ENCODE peak calls at places on chromosomes 11 and 22, in seven cellular contexts. E, P, G, V, N, Y and B are unnamed samples. For H3K4me1, the result is how much of the 10 kb centered on the place peaks cover.

GRCh38 chr11:28863422-28863821 is 755.2 kb downstream of the METTL15 start:
- DNase-seq in G (no peak), V (no peak), E (no peak), N (peak), P (no peak), Y (no peak), B (no peak)

GRCh38 chr11:132559371-132560036 is 972.8 kb downstream of the OPCML start:
- DNase-seq in E (no peak), V (no peak), P (no peak), G (no peak), N (no peak), Y (peak), B (no peak)

GRCh38 chr22:33248927-33249326 is 190.7 kb upstream of the SYN3 start:
- DNase-seq in N (no peak), Y (no peak), G (no peak), E (no peak), V (no peak), P (no peak), B (no peak)

GRCh38 chr11:128482512-128483191 is 104.7 kb downstream of the ETS1 start:
- DNase-seq in P (peak), G (no peak), N (no peak), E (peak), V (peak), Y (no peak), B (peak)

GRCh38 chr22:44519895-44520294 is 21.9 kb upstream of the RTL6 start:
- DNase-seq in P (no peak), E (no peak), V (no peak), N (no peak), Y (no peak), G (no peak), B (no peak)

GRCh38 chr22:48084041-48084748 is 1321.7 kb downstream of the TBC1D22A start:
- DNase-seq in P (no peak), E (no peak), V (no peak), N (no peak), G (no peak), Y (no peak), B (no peak)

GRCh38 chr11:85946221-85946620 is 91.0 kb downstream of the CCDC83 start:
- DNase-seq in N (peak), G (no peak), E (no peak), V (no peak), Y (no peak), P (peak), B (peak)

GRCh38 chr11:112396092-112396491 is 135.4 kb upstream of the PLET1 start:
- DNase-seq in Y (no peak), P (no peak), G (no peak), N (no peak), E (no peak), V (no peak), B (no peak)

DNA sequence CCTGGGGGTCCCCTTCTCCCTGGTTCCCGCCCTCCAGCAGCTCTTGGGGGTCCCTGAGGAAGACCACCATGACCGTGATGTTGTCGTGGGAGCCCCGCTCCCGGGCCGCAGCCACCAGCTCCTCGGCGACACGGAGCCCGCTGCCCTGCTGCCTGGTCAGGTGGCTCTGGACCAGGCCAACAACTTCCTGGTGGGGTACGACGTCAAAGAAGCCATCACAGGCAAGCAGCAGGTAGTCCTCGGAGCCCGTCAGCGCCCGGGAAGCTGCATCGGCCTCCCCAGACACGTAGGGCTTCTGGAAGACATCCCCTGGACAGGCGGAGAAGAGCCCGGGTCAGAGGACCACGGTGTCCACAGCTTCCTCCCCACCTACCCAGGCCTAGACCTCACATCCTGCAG is 29.5 kb downstream of the PPM1F start:
- DNase-seq in E (no peak), Y (no peak), V (no peak), P (no peak), G (no peak), N (no peak), B (no peak)
- H3K4me1 ChIP-seq in E (under half), Y (under half), V (under half), P (under half), G (under half), N (under half), B (under half)

DNA sequence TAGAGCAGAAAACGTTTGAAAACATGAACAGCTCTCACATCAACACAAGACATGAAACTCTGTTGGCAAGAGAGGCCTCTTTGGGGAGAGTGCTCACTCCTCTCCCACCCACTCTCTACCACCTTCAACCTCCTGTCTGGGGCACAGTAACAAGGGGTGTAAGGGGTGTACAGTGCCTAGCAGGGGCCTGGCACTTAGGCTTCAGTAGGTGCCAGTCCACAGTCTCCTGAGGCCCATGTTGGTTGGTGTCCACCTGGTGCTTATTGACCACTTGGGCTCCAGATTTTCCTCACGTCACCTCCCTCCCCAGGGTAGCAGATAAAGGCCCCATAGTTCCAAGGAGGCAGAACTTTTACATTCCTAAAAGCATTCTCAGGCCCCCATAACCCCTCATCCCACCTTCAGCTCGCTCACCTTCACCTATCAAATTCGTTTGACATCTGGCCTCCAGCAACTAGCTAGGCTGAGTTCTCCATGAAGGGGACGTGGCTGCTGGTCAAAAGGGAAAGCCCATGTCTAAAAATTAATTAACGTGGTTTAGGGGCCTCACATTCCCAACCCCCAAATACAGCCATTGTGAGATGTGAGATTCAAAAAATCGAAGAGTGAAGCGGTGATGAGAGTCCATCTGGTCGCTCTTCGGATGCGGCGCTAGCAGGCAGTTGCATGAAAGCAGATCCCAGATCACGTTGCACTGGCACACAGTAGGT is 712 bp upstream of the MED15 start:
- DNase-seq in V (no peak), N (no peak), P (no peak), E (no peak), G (no peak), Y (no peak), B (no peak)
- H3K4me1 ChIP-seq in V (under half), N (under half), P (under half), E (under half), G (under half), Y (under half), B (under half)

DNA sequence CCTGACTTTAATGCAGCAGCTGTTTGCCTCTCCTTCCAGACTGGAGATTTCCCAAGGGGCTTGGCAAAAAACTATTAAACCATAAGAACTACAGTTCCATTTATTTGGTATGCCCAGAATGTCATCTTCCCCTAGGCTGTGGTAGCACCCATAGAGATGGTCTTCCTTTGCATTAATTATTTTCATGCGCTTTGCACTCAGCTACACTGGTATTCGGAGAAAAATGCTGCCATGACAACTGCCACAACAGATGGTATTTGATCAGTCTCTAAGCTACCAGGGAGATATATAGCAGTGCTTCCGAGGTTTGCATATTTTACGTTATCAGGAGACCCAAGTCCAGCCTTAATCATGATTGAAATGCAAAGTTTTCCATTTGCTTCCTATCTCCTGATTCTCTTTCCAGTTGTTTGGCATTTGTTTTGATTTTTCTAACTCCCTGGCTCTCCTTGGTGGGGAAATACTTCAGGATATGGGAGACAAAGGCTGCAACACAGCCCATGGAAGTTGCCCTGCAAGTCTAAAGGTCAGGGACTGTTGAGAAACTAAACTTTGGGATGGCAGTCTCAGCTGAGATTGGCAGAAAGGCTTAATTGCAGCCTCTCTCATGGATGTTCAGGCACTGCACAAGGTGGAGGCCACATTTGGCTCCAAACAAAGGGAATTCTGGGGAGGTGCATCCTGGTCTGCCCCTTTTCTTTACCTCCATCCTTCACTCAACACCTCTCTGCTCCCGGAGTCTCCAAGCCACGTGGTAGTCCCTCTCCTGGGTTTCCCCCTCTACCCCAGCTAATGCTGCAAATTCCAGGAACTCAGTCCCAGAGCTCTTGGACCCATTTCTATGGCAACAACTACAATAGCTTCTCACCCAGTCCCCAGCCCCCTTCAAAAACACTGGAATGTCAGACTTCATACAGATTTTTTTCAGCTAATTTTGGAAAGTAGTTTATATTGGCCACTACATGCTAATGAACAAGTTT is 151.8 kb downstream of the NAV2 start:
- DNase-seq in Y (peak), P (no peak), V (no peak), N (no peak), E (no peak), G (no peak), B (no peak)
- H3K4me1 ChIP-seq in Y (under half), P (under half), V (under half), N (under half), E (under half), G (under half), B (under half)

GRCh38 chr22:37192232-37192631 is 4.2 kb upstream of the C1QTNF6 start:
- DNase-seq in V (no peak), P (no peak), Y (no peak), G (no peak), E (no peak), N (no peak), B (no peak)

GRCh38 chr22:37195921-37196320 is 7.9 kb upstream of the C1QTNF6 start:
- DNase-seq in P (peak), V (no peak), N (peak), Y (no peak), G (peak), E (peak), B (peak)

GRCh38 chr22:37194750-37195149 is 6.7 kb upstream of the C1QTNF6 start:
- DNase-seq in E (no peak), G (no peak), P (no peak), Y (no peak), V (no peak), N (no peak), B (no peak)

GRCh38 chr22:37192741-37193140 is 4.7 kb upstream of the C1QTNF6 start:
- DNase-seq in N (no peak), G (no peak), V (no peak), P (no peak), Y (no peak), E (no peak), B (no peak)

DNA sequence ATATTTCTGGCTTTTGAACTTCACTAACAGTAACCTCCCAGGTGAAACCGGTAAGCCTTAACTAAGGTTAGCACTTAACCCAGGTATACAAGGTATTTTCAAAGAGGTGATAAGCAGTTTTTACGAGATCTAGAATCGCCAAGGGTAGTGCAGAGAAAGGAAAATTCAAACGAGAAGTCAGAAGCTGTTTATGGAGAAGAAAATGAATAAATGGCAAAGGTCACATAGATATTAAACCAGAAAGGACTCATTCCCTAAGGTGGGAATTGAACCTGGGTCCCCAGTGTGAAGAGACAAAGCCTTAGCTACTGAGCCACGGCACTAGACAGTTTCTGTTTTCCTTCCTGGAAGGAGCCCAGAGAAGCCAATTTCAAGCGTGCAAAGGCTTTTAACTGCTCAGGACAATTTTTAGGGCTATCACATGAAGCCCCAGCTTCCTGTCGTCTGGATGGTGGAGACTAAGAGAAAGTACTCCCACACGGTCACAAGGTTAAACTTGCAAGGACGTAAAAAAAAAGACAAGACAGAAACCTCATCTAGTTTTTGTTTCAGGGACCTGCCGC is 5.7 kb upstream of the C1QTNF6 start:
- DNase-seq in G (no peak), P (no peak), V (peak), Y (no peak), N (peak), E (peak), B (peak)
- H3K4me1 ChIP-seq in G (under half), P (under half), V (half or more), Y (under half), N (under half), E (under half), B (under half)